ENCODE peak calls at places on chromosome 6, in six cellular contexts. B is BJ, E is natural killer cell, A is Peyer's patch, Y is suprapubic skin, M is A673. P is an unnamed sample.

GRCh38 chr6:28956331-28956730 is 32.5 kb upstream of the TRIM27 start:
- DNase-seq in A (no peak), B (no peak), Y (no peak), M (no peak), E (no peak), P (no peak)

GRCh38 chr6:35624341-35625070 is 64.2 kb downstream of the FKBP5 start:
- DNase-seq in B (no peak), E (no peak), A (no peak), Y (no peak), M (peak; percentile 47), P (no peak)

GRCh38 chr6:33742092-33742491 is 4.6 kb downstream of the IP6K3 start:
- DNase-seq in Y (no peak), E (no peak), B (no peak), M (no peak), A (no peak), P (no peak)

GRCh38 chr6:119446623-119447008 is 97.1 kb upstream of the MAN1A1 start:
- DNase-seq in A (peak; percentile 54), M (no peak), E (no peak), B (no peak), Y (peak; percentile 76), P (no peak)

GRCh38 chr6:87421576-87421975 is 13.8 kb downstream of the CFAP206 start:
- DNase-seq in A (no peak), E (no peak), B (no peak), Y (no peak), M (no peak), P (no peak)

GRCh38 chr6:35724059-35724458 is 12.8 kb upstream of the ARMC12 start:
- DNase-seq in E (no peak), B (no peak), Y (no peak), A (peak; percentile 38), M (no peak), P (no peak)

GRCh38 chr6:79441222-79441621 is 96.0 kb downstream of the LCA5 start:
- DNase-seq in E (no peak), A (no peak), M (no peak), Y (no peak), B (no peak), P (no peak)

GRCh38 chr6:148524509-148524908 is 181.9 kb downstream of the SASH1 start:
- DNase-seq in Y (no peak), B (no peak), M (no peak), E (no peak), A (no peak), P (no peak)

GRCh38 chr6:52253494-52253893 is 9.2 kb upstream of the IL17F start:
- DNase-seq in M (peak; percentile 41), E (no peak), Y (no peak), A (no peak), B (no peak), P (peak; percentile 67)

GRCh38 chr6:42889815-42890214 is 10.4 kb downstream of the RPL7L1 start:
- DNase-seq in M (no peak), Y (no peak), A (no peak), B (no peak), E (no peak), P (no peak)

GRCh38 chr6:39137235-39137634 is 22.2 kb upstream of the SAYSD1 start:
- DNase-seq in A (peak; percentile 65), E (no peak), M (peak; percentile 58), Y (no peak), B (no peak), P (no peak)

GRCh38 chr6:22079788-22080187 is 217.0 kb downstream of the PRL start:
- DNase-seq in A (no peak), B (no peak), Y (no peak), M (no peak), E (no peak), P (no peak)

GRCh38 chr6:39296745-39297640 is 17.2 kb downstream of the KCNK17 start:
- DNase-seq in A (no peak), E (no peak), B (no peak), M (no peak), Y (peak; percentile 68), P (no peak)

GRCh38 chr6:44096615-44097014 is 30.6 kb downstream of the MRPL14 start:
- DNase-seq in B (no peak), Y (peak; percentile 80), E (peak; percentile 65), A (peak; percentile 90), M (peak; percentile 58), P (no peak)

GRCh38 chr6:89995296-89995695 is 101.0 kb downstream of the GJA10 start:
- DNase-seq in B (no peak), E (no peak), A (no peak), M (no peak), Y (no peak), P (no peak)

GRCh38 chr6:64776359-64776758 is 930.7 kb downstream of the EYS start:
- DNase-seq in M (peak; percentile 12), Y (no peak), A (no peak), B (no peak), E (no peak), P (no peak)

GRCh38 chr6:106525885-106526280 is 103.4 kb downstream of the RTN4IP1 start:
- DNase-seq in B (no peak), E (no peak), A (no peak), Y (no peak), M (no peak), P (no peak)

GRCh38 chr6:57123111-57123510 is 33.1 kb downstream of the ZNF451 start:
- DNase-seq in E (no peak), B (no peak), A (no peak), M (no peak), Y (no peak), P (no peak)

GRCh38 chr6:5684320-5684719 is 322.4 kb downstream of the NRN1 start:
- DNase-seq in M (no peak), E (no peak), Y (no peak), A (no peak), B (no peak), P (no peak)

GRCh38 chr6:52691718-52692117 is 20.8 kb downstream of the TMEM14A start:
- DNase-seq in E (no peak), B (no peak), A (no peak), Y (no peak), M (no peak), P (no peak)

GRCh38 chr6:27650620-27651370 is 177.9 kb upstream of the ZNF184 start:
- DNase-seq in A (no peak), Y (no peak), M (peak; percentile 86), E (no peak), B (no peak), P (no peak)

GRCh38 chr6:72534236-72534635 is 87.6 kb upstream of the KCNQ5 start:
- DNase-seq in M (no peak), B (no peak), A (no peak), Y (no peak), E (no peak), P (no peak)

GRCh38 chr6:87789198-87789899 is 87.3 kb upstream of the AKIRIN2 start:
- DNase-seq in M (peak; percentile 27), B (no peak), Y (no peak), E (no peak), A (peak; percentile 66), P (no peak)

GRCh38 chr6:117448732-117449131 is 23.0 kb upstream of the ROS1 start:
- DNase-seq in B (peak; percentile 83), E (no peak), A (no peak), M (peak; percentile 14), Y (no peak), P (no peak)

GRCh38 chr6:169559001-169559441 is 142.8 kb downstream of the WDR27 start:
- DNase-seq in Y (no peak), A (no peak), B (no peak), E (no peak), M (no peak), P (no peak)

GRCh38 chr6:69937402-69938131 is 71.2 kb downstream of the COL19A1 start:
- DNase-seq in Y (no peak), A (no peak), M (no peak), E (no peak), B (no peak), P (no peak)

GRCh38 chr6:3208096-3208774 is 19.2 kb downstream of the TUBB2B start:
- DNase-seq in A (no peak), B (peak; percentile 94), Y (peak; percentile 90), M (no peak), E (no peak), P (no peak)

GRCh38 chr6:89970609-89971337 is 76.5 kb downstream of the GJA10 start:
- DNase-seq in E (no peak), A (no peak), M (peak; percentile 77), B (no peak), Y (no peak), P (no peak)

GRCh38 chr6:144351338-144351737 is 66.2 kb downstream of the UTRN start:
- DNase-seq in M (no peak), Y (no peak), E (no peak), A (no peak), B (no peak), P (no peak)

GRCh38 chr6:46862381-46862780 is 59.4 kb downstream of the ADGRF5 start:
- DNase-seq in B (no peak), A (no peak), Y (no peak), M (peak; percentile 15), E (no peak), P (no peak)
- TF ChIP-seq CTCF in B (no peak), A (no peak), Y (no peak), M (peak; percentile 49), E (no peak), P (no peak)

DNA sequence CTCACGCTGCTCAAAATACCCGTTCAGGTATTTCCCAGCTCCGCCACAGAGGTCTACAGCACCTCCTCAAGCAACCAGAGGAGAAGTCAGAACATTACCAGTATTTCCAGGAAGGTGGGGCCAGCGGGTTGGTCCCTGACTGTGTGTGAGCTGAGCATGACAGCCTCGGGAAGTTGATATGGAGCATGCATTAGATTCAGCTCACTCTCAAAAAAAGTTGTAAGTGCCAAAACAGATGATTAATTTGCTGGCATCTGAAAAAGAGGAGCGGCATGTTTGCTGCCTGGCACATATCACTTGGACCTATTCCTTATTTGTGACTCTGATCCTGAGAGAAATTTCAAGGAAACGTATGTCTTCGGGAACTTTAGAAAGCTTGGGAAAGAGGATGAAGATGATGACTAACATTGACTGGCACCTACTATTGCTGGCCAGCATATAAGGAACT is 32.3 kb downstream of the ELOVL2 start:
- DNase-seq in Y (no peak), B (no peak), A (no peak), M (no peak), E (no peak), P (no peak)
- TF ChIP-seq CTCF in Y (no peak), B (no peak), A (no peak), M (no peak), E (no peak), P (no peak)

DNA sequence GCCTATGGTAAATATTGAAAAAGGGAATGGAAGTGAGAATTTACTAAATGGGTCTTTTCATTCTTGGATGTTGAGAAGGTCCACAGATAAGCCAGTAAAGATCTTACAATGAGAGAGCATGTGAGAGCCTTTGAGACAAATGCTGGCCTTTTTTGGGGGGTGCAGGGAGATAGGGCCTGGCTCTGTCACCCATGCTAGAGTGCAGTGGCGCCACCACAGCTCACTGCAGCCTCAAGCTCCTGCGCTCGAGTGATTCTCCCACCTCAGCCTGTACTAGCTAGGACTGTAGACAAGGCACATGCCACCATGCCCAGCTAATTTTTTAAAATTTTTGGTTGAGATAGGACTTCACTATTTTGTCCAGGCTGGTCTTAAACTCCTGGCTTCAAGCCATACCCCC is 63.2 kb upstream of the TMEM181 start:
- DNase-seq in A (no peak), Y (no peak), E (no peak), B (no peak), M (no peak), P (no peak)
- TF ChIP-seq CTCF in A (no peak), Y (no peak), E (no peak), B (no peak), M (peak; percentile 50), P (no peak)

DNA sequence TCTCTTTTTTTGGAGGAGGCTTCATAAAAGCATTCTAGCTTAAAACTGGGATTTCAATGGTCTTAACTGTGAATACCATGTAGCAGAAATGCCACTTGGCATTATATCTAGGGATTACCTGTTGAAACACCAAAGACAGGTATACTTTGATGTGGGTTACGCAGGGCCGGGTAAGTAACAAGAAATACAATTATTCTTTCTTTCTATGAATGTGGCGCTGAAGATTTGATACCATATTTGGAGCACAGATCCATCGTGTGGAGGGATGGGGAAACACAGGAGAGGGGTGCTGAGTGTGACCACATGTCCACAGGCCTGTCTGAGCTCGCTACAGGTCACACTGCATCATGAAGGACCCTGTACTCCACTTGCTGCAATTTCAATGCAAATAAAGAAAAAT is 257.8 kb downstream of the GMPR start:
- DNase-seq in E (no peak), A (no peak), M (no peak), B (no peak), Y (no peak), P (no peak)
- TF ChIP-seq CTCF in E (no peak), A (no peak), M (no peak), B (no peak), Y (no peak), P (no peak)